ENCODE peak calls at places on chromosome 13, in nine cellular contexts. P is IMR-90, M is prostate gland, W is uterus, E is H54, Q is GM12891, D is tibial nerve, S is spleen, A is breast epithelium. H is an unnamed sample.
A peak's percentile ranks its signal among the peaks of the same experiment; 100 is the strongest.

GRCh38 chr13:50915562-50915961 is 6.0 kb downstream of the RNASEH2B start:
- DNase-seq in M (no peak), D (no peak), Q (no peak), P (no peak), A (no peak), E (no peak), S (no peak), W (no peak), H (no peak)

GRCh38 chr13:43023244-43023931 is at the start of gene DNAJC15:
- DNase-seq in D (peak; percentile 88), M (peak; percentile 58), W (peak; percentile 68), A (peak; percentile 66), P (peak; percentile 83), Q (peak; percentile 53), S (peak; percentile 94), E (no peak), H (peak; percentile 69)

GRCh38 chr13:77521194-77521593 is 14.3 kb upstream of the SCEL start:
- DNase-seq in P (no peak), E (no peak), D (no peak), W (no peak), M (no peak), S (no peak), A (no peak), Q (no peak), H (no peak)

GRCh38 chr13:22428188-22428828 is 752.5 kb upstream of the SGCG start:
- DNase-seq in Q (no peak), W (no peak), A (no peak), E (no peak), S (no peak), D (no peak), M (no peak), P (no peak), H (no peak)

GRCh38 chr13:23289917-23290357 is 109.2 kb downstream of the SGCG start:
- DNase-seq in P (peak; percentile 47), M (peak; percentile 10), A (no peak), S (no peak), W (no peak), D (no peak), E (no peak), Q (no peak), H (no peak)

GRCh38 chr13:94318418-94318817 is 161.1 kb downstream of the DCT start:
- DNase-seq in Q (no peak), E (no peak), D (no peak), S (no peak), A (no peak), P (peak; percentile 71), M (no peak), W (no peak), H (no peak)

GRCh38 chr13:50911051-50911690 is 1.6 kb downstream of the RNASEH2B start:
- DNase-seq in S (no peak), Q (no peak), W (no peak), D (no peak), E (no peak), M (no peak), P (no peak), A (no peak), H (no peak)

GRCh38 chr13:50715402-50716146 is 127.9 kb downstream of the DLEU7 start:
- DNase-seq in E (no peak), D (peak; percentile 41), S (peak; percentile 86), M (no peak), W (no peak), A (no peak), P (no peak), Q (no peak), H (no peak)

GRCh38 chr13:20566424-20566916 is 487 bp upstream of the IFT88 start:
- DNase-seq in P (peak; percentile 85), E (peak; percentile 29), A (no peak), W (no peak), D (peak; percentile 32), S (peak; percentile 77), Q (no peak), M (peak; percentile 39), H (no peak)

GRCh38 chr13:114067381-114067885 is 65.0 kb downstream of the RASA3 start:
- DNase-seq in A (no peak), S (no peak), Q (peak; percentile 58), M (no peak), P (peak; percentile 68), D (no peak), W (no peak), E (no peak), H (no peak)

GRCh38 chr13:95153647-95154405 is 147.4 kb downstream of the ABCC4 start:
- DNase-seq in Q (no peak), M (no peak), E (no peak), D (no peak), A (no peak), P (peak; percentile 21), S (no peak), W (no peak), H (no peak)

GRCh38 chr13:113560645-113561416 is 23.7 kb upstream of the TFDP1 start:
- DNase-seq in D (no peak), Q (no peak), P (no peak), A (peak; percentile 14), S (peak; percentile 70), W (peak; percentile 2), M (no peak), E (no peak), H (no peak)

GRCh38 chr13:28355046-28355821 is 139.7 kb downstream of the FLT1 start:
- DNase-seq in M (no peak), A (no peak), S (no peak), D (no peak), W (no peak), Q (no peak), E (no peak), P (no peak), H (no peak)

GRCh38 chr13:81686877-81687276 is 1346.0 kb upstream of the SPRY2 start:
- DNase-seq in D (no peak), P (no peak), Q (no peak), W (no peak), M (no peak), S (no peak), E (no peak), A (no peak), H (no peak)

GRCh38 chr13:45340422-45341033 is 455 bp downstream of the TPT1 start:
- DNase-seq in D (peak; percentile 86), W (peak; percentile 96), M (peak; percentile 91), A (peak; percentile 89), Q (peak; percentile 52), P (peak; percentile 91), E (peak; percentile 15), S (peak; percentile 96), H (peak; percentile 95)
- TF ChIP-seq POLR2A in D (peak; percentile 38), W (no peak), M (peak; percentile 86), A (no peak), Q (no peak), P (peak; percentile 71), E (peak; percentile 44), S (peak; percentile 27), H (peak; percentile 9)

DNA sequence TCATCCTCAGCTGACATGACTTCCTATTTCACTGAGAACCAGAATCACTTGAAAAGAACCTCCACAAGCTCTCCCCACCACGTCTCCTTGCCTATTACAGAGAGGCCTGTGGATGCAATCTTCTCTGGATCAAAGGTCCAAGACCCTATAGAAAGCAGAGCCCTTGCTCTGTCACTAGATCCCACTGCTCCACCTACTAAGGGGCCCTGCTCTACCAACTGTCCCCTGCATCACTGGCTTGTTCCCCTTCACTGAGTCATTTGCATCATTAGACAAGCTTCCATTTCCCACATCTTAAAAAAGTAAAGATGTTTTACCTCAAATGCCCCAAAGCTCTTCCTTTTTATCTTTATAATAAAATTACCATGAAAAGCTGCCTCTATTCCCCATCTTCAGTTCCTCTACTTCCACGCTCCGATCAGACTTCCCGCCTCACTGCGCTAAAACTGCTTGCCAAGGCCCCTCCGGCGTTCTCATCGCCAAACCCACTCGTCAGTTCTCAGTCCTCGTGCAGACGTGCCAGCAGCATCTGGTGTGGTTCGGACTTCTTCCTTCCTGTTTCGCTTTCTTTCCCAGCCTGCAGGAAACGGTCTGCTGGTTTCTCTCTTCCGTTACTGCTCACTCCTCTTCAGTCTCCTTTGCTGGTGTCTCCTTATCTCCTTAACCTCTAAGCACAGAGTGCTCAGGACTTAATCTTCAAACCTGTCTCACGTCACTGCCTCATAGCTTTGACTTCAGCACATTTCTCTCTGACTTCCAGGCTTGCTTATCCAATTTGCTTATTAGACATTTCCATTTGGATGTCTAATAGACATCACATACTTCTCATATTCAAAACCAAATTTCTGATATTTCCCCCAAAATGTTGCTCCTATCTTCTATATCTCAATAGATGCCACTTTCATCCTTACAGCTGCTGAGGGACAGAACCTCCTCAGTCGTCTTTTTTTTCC is 40.5 kb downstream of the RCBTB2 start:
- DNase-seq in Q (no peak), E (no peak), P (peak; percentile 18), A (no peak), W (peak; percentile 68), M (peak; percentile 30), S (peak; percentile 94), D (peak; percentile 63), H (peak; percentile 75)
- TF ChIP-seq POLR2A in Q (no peak), E (no peak), P (no peak), A (no peak), W (no peak), M (no peak), S (no peak), D (no peak), H (no peak)

DNA sequence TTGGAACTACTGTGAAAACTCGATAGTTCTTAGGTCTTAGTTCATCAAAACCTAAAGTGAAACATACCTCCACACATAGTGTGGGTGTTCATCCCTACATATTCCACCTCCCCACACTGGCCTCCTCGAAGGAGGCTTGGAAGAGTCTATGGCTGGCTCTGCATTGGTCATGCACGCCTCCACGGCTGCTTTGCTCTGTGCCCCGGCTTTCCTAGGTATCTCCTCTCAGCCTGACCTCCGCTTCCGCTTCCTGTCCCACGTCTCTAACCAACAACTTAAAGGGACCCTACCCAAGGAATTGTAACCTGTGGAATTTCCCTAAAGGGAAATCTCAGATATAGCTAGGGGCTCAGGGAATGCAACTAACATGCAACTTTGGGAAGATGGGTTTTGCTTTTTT is 79.7 kb upstream of the MBNL2 start:
- DNase-seq in A (no peak), P (no peak), Q (no peak), W (no peak), E (peak; percentile 64), S (no peak), M (no peak), D (no peak), H (no peak)
- TF ChIP-seq POLR2A in A (no peak), P (no peak), Q (no peak), W (no peak), E (peak; percentile 54), S (no peak), M (no peak), D (no peak), H (no peak)

GRCh38 chr13:99689955-99690354 is 188.7 kb downstream of the TM9SF2 start:
- DNase-seq in Q (no peak), A (no peak), D (no peak), M (no peak), E (no peak), S (no peak), P (no peak), W (no peak), H (no peak)

GRCh38 chr13:99687728-99688397 is 186.6 kb downstream of the TM9SF2 start:
- DNase-seq in A (no peak), D (no peak), W (no peak), P (no peak), S (no peak), Q (no peak), E (peak; percentile 30), M (no peak), H (no peak)

GRCh38 chr13:99688776-99689175 is 187.5 kb downstream of the TM9SF2 start:
- DNase-seq in E (no peak), Q (no peak), W (no peak), M (no peak), A (no peak), D (no peak), P (no peak), S (no peak), H (no peak)

GRCh38 chr13:99686944-99687382 is 185.7 kb downstream of the TM9SF2 start:
- DNase-seq in E (no peak), D (no peak), M (no peak), A (no peak), S (no peak), Q (no peak), W (no peak), P (no peak), H (no peak)

GRCh38 chr13:99686157-99686572 is 184.9 kb downstream of the TM9SF2 start:
- DNase-seq in M (no peak), W (no peak), E (peak; percentile 44), S (no peak), P (peak; percentile 4), Q (no peak), A (no peak), D (no peak), H (no peak)
- TF ChIP-seq POLR2A in M (no peak), W (no peak), E (no peak), S (no peak), P (no peak), Q (no peak), A (no peak), D (no peak), H (no peak)